ENCODE peak calls at places on chromosomes 4 and X, in seven cellular contexts. Z is fibroblast of lung, E is fibroblast of mammary gland, A is GM12865, N is cardiac fibroblast, I is IMR-90, F is pancreas. V is an unnamed sample.

GRCh38 chrX:107624893-107625292 is 3.4 kb upstream of the PRPS1 start:
- DNase-seq in Z (no peak), E (no peak), A (no peak), N (no peak), I (no peak), F (no peak), V (no peak)

GRCh38 chrX:18994713-18995112 is 10.8 kb upstream of the PHKA2 start:
- DNase-seq in Z (peak), E (peak), A (no peak), N (peak), I (peak), F (no peak), V (peak)

GRCh38 chr4:98226396-98226795 is 34.8 kb upstream of the RAP1GDS1 start:
- DNase-seq in Z (no peak), E (no peak), A (no peak), N (no peak), I (no peak), F (peak), V (no peak)

GRCh38 chrX:153499876-153500275 is 5.1 kb downstream of the BGN start:
- DNase-seq in Z (no peak), E (no peak), A (no peak), N (no peak), I (no peak), F (no peak), V (no peak)

GRCh38 chr4:184459413-184459812 is 14.9 kb downstream of the IRF2 start:
- DNase-seq in Z (peak), E (peak), A (no peak), N (peak), I (peak), F (no peak), V (no peak)

GRCh38 chr4:184293552-184293951 is 75.9 kb upstream of the ENPP6 start:
- DNase-seq in Z (no peak), E (no peak), A (no peak), N (peak), I (no peak), F (no peak), V (no peak)

GRCh38 chr4:8117278-8117682 is 41.3 kb downstream of the ABLIM2 start:
- DNase-seq in Z (no peak), E (peak), A (peak), N (peak), I (peak), F (peak), V (no peak)

GRCh38 chr4:14877246-14878220 is 124.7 kb upstream of the CPEB2 start:
- DNase-seq in Z (peak), E (no peak), A (peak), N (no peak), I (no peak), F (no peak), V (no peak)

GRCh38 chr4:67721770-67722597 is 21.0 kb upstream of the UBA6 start:
- DNase-seq in Z (peak), E (peak), A (no peak), N (peak), I (peak), F (no peak), V (no peak)

GRCh38 chr4:86927843-86928395 is 6.9 kb upstream of the AFF1 start:
- DNase-seq in Z (peak), E (peak), A (no peak), N (peak), I (peak), F (no peak), V (peak)

GRCh38 chr4:16123356-16124084 is 39.7 kb upstream of the PROM1 start:
- DNase-seq in Z (no peak), E (no peak), A (no peak), N (no peak), I (no peak), F (peak), V (no peak)

GRCh38 chrX:119240356-119240755 is 4.3 kb downstream of the PGRMC1 start:
- DNase-seq in Z (peak), E (peak), A (no peak), N (peak), I (peak), F (no peak), V (peak)

GRCh38 chr4:153468587-153468986 is 2.4 kb downstream of the TMEM131L start:
- DNase-seq in Z (no peak), E (no peak), A (peak), N (no peak), I (no peak), F (no peak), V (no peak)
- H3K4me3 ChIP-seq in Z (peak), E (no peak), A (peak), N (no peak), I (no peak), F (peak), V (no peak)

DNA sequence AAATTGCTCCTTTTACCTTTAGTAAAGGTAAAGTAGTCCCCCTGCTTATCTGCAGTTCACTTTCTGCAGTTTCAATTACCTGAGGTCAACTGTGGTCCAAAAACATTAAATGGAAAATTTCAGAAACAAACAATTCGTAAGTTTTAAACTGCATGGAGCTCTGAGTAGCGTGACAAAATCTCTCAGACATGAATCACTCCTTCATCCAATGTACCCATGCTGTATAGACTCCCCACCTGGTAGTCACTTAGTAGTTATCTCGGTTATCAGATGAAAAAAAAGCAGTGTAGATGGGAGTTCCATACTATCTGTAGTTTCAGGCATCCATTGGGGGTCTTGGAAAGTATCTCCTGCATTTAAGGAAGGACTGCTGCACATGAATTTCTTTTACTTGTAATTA is 7.7 kb downstream of the UNC5C start:
- DNase-seq in Z (no peak), E (no peak), A (no peak), N (peak), I (no peak), F (no peak), V (no peak)
- H3K4me3 ChIP-seq in Z (no peak), E (no peak), A (no peak), N (no peak), I (no peak), F (no peak), V (no peak)

DNA sequence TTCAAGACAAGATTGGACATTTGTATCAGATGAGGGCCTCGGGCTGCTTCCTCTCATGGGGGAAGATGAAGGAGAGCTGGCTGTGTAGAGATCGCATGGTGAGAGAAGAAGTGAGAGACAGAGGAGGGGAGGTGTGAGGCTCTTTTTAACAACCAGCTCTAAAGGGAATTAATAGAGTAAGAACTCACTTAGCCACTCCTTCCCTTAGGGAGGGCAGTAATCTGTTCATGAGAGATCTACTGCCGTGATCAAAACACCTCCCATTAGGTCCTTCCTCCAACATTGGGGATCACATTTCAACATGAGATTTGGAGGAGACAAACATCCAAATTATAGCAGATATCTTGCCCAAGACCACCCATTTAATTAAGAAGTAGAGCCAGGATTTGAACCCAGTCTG is 97.0 kb downstream of the ARX start:
- DNase-seq in Z (no peak), E (no peak), A (no peak), N (no peak), I (no peak), F (no peak), V (no peak)
- H3K4me3 ChIP-seq in Z (no peak), E (no peak), A (no peak), N (no peak), I (no peak), F (no peak), V (no peak)

DNA sequence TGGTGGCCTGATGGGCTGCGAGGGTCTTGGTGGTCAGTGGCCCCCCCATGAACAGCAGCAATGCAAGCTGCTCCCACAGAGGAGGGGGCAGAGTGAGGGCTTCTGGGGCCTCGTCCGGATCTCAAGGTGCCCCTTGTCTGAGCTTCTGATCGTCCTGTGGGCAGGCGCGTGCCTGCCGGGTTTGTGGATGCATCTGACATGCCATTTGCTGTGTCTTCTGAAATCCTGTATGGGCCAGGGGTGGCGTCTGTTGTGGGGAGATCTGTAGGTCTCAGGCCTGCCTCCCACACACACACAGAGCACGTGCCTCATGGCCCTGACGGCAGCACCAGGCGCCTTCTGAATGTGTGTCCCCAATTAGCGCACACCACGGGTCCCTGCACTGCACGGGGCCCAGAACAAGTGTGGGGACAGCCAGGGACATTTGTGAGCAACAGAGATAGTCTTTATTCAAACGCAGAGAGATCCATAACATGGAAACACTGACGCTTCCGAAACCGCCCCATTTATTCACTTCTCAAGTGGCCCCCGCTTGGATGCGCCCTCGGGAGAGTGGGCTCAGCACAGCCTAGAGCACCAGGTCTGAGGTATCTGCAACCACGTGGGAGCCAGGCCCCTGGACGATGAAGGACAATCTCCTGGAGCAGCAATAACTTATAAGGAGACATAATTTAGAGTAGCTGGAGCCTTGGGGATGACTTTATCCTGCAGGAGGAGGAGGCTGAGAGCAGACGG is 5.7 kb downstream of the SPON2 start:
- DNase-seq in Z (no peak), E (peak), A (no peak), N (no peak), I (no peak), F (no peak), V (no peak)
- H3K4me3 ChIP-seq in Z (no peak), E (no peak), A (peak), N (peak), I (no peak), F (no peak), V (no peak)

V was measured in AG09309.